ENCODE peak calls at places on chromosome 17, in ten cellular contexts. T is tibial artery; E is SJCRH30; A is fibroblast of pulmonary artery; Q is kidney epithelial cell; F is SJSA1; X is naive thymus-derived CD4-positive, alpha-beta T cell; M is left ventricle myocardium inferior; S is mucosa of descending colon; W is stomach. Y is an unnamed sample.

GRCh38 chr17:83147285-83147684 is 67.9 kb downstream of the METRNL start:
- DNase-seq in X (no peak), T (no peak), W (no peak), A (no peak), E (no peak), S (no peak), F (no peak), Q (no peak), M (no peak), Y (no peak)

GRCh38 chr17:81583589-81584337 is 31.6 kb upstream of the FAAP100 start:
- DNase-seq in X (no peak), T (no peak), W (no peak), A (no peak), Q (no peak), M (no peak), S (no peak), F (peak; percentile 92), E (no peak), Y (no peak)

GRCh38 chr17:57459286-57459915 is 203.1 kb downstream of the MSI2 start:
- DNase-seq in S (no peak), Q (no peak), E (peak; percentile 50), X (no peak), A (peak; percentile 39), M (no peak), W (no peak), F (peak; percentile 97), T (no peak), Y (no peak)

GRCh38 chr17:75605790-75606189 is 18.2 kb downstream of the MYO15B start:
- DNase-seq in Q (no peak), T (no peak), W (no peak), E (no peak), M (no peak), A (no peak), S (no peak), F (no peak), X (no peak), Y (no peak)

GRCh38 chr17:77528516-77529327 is 388.0 kb downstream of the SEC14L1 start:
- DNase-seq in A (no peak), W (no peak), T (peak; percentile 52), Q (no peak), E (no peak), F (no peak), X (no peak), M (peak; percentile 25), S (no peak), Y (no peak)

GRCh38 chr17:72150632-72151460 is 30.0 kb downstream of the SOX9 start:
- DNase-seq in W (no peak), Q (no peak), T (no peak), M (no peak), F (no peak), A (no peak), S (no peak), E (peak; percentile 29), X (no peak), Y (no peak)

GRCh38 chr17:29867643-29868181 is 62.3 kb downstream of the SSH2 start:
- DNase-seq in X (no peak), A (no peak), F (no peak), Q (no peak), S (no peak), T (no peak), W (no peak), M (no peak), E (no peak), Y (no peak)

GRCh38 chr17:17075037-17075755 is 32.9 kb downstream of the MPRIP start:
- DNase-seq in F (no peak), T (peak; percentile 70), W (no peak), Q (no peak), M (peak; percentile 65), S (peak; percentile 32), A (peak; percentile 79), X (no peak), E (peak; percentile 91), Y (no peak)

GRCh38 chr17:21425321-21425720 is 49.2 kb downstream of the KCNJ12 start:
- DNase-seq in E (no peak), F (no peak), T (no peak), S (no peak), A (no peak), X (no peak), M (no peak), W (no peak), Q (no peak), Y (no peak)

GRCh38 chr17:70288540-70289290 is 119.4 kb downstream of the KCNJ2 start:
- DNase-seq in S (no peak), T (no peak), F (no peak), A (no peak), W (no peak), X (no peak), E (no peak), M (no peak), Q (no peak), Y (no peak)

DNA sequence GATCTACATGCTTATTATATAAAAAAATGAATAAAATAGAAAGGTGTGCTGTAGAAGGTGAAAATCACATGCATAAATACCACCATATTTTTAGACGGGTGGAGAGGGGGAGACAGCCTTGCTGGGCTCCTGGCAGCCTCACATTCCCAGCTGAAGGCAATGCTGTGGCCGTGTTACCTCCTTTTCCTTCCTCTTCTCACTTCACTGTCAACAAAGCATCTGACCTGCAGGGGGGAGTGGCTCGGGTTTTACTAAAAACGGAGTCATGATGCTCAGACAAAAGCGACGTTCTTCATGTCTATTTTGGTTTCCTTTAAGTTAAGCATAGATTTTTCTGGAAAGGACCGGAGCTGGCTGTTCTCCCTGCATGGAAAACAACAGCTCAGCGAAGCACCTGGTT is 5.6 kb upstream of the RPTOR start:
- DNase-seq in F (no peak), W (no peak), E (no peak), Q (no peak), M (no peak), X (no peak), T (no peak), A (no peak), S (no peak), Y (no peak)
- H3K4me3 ChIP-seq in F (no peak overlapping the region), W (no peak overlapping the region), E (no peak overlapping the region), Q (no peak overlapping the region), M (no peak overlapping the region), X (no peak overlapping the region), T (no peak overlapping the region), A (no peak overlapping the region), S (no peak overlapping the region), Y (no peak overlapping the region)

GRCh38 chr17:35084987-35085386 is 21.5 kb upstream of the RFFL start:
- DNase-seq in M (no peak), X (no peak), Q (peak; percentile 55), S (no peak), W (no peak), T (no peak), A (peak; percentile 25), E (no peak), F (no peak), Y (no peak)

GRCh38 chr17:35086931-35087573 is 23.5 kb upstream of the RFFL start:
- DNase-seq in S (peak; percentile 39), X (no peak), T (no peak), A (no peak), Q (no peak), E (no peak), M (no peak), F (no peak), W (no peak), Y (no peak)

GRCh38 chr17:35087731-35088646 is 24.5 kb upstream of the RFFL start:
- DNase-seq in E (peak; percentile 71), X (peak; percentile 34), Q (no peak), W (peak; percentile 58), M (peak; percentile 46), S (peak; percentile 73), A (peak; percentile 52), T (peak; percentile 77), F (no peak), Y (no peak)

GRCh38 chr17:35088647-35088910 is 25.1 kb upstream of the RFFL start:
- DNase-seq in F (peak; percentile 64), T (no peak), X (no peak), A (no peak), Q (no peak), S (no peak), W (peak; percentile 44), M (no peak), E (no peak), Y (no peak)

DNA sequence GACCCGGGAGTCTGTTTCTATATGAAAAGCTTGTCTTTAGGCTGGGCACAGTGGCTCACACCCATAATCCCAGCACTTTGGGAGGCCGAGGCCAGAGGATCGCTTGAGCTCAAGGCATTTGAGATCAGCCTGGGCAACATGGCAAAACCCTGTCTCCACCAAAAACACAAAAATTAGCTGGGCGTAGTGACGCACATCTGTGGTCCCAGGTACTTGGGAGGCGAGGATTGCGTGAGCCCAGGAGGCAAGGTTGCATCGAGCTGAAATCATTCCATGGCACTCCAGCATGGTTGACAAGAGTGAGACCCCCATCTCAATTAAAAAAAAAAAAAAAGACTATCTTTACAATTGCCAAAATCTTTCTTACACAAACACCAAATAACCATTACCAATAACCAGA is 22.7 kb upstream of the RFFL start:
- DNase-seq in X (no peak), E (no peak), T (no peak), Q (no peak), W (no peak), A (no peak), S (no peak), F (no peak), M (no peak), Y (no peak)
- H3K4me3 ChIP-seq in X (no peak overlapping the region), E (no peak overlapping the region), T (no peak overlapping the region), Q (no peak overlapping the region), W (no peak overlapping the region), A (no peak overlapping the region), S (no peak overlapping the region), F (no peak overlapping the region), M (no peak overlapping the region), Y (no peak overlapping the region)

GRCh38 chr17:27635275-27635823 is 4.4 kb downstream of the LGALS9 start:
- DNase-seq in F (no peak), S (peak; percentile 34), Q (no peak), A (no peak), T (no peak), E (no peak), W (no peak), X (no peak), M (no peak), Y (no peak)
- H3K4me3 ChIP-seq in F (no peak overlapping the region), S (no peak overlapping the region), Q (no peak overlapping the region), A (no peak overlapping the region), T (no peak overlapping the region), E (no peak overlapping the region), W (no peak overlapping the region), X (no peak overlapping the region), M (no peak overlapping the region), Y (no peak overlapping the region)

GRCh38 chr17:3002538-3003301 is 60.7 kb downstream of the OR1D5 start:
- DNase-seq in F (no peak), M (no peak), E (no peak), S (peak; percentile 53), Q (no peak), X (no peak), W (peak; percentile 44), A (no peak), T (peak; percentile 63), Y (no peak)

GRCh38 chr17:3005696-3006095 is 57.7 kb downstream of the OR1D5 start:
- DNase-seq in M (no peak), F (no peak), S (peak; percentile 14), A (no peak), X (no peak), W (no peak), T (no peak), E (no peak), Q (no peak), Y (no peak)

GRCh38 chr17:3003401-3004149 is 59.8 kb downstream of the OR1D5 start:
- DNase-seq in W (peak; percentile 41), E (no peak), S (peak; percentile 52), Q (no peak), M (peak; percentile 44), A (no peak), F (no peak), T (peak; percentile 77), X (no peak), Y (no peak)

GRCh38 chr17:3004925-3005324 is 58.5 kb downstream of the OR1D5 start:
- DNase-seq in A (no peak), F (no peak), T (peak; percentile 78), Q (no peak), X (no peak), E (peak; percentile 10), M (no peak), S (peak; percentile 21), W (no peak), Y (no peak)

GRCh38 chr17:3004150-3004801 is 59.1 kb downstream of the OR1D5 start:
- DNase-seq in W (peak; percentile 100), T (peak; percentile 100), X (peak; percentile 61), Q (peak; percentile 93), E (peak; percentile 97), F (peak; percentile 93), S (peak; percentile 98), A (peak; percentile 99), M (peak; percentile 99), Y (peak; percentile 46)
- H3K4me3 ChIP-seq in W (peak overlapping the region; percentile 17), T (peak overlapping the region; percentile 45), X (peak overlapping the region; percentile 57), Q (no peak overlapping the region), E (peak overlapping the region; percentile 37), F (no peak overlapping the region), S (no peak overlapping the region), A (no peak overlapping the region), M (peak overlapping the region; percentile 53), Y (no peak overlapping the region)

Y was measured in AG04449.